ENCODE peak calls at places on chromosomes 7 and 10, in four cellular contexts. F is neural crest cell, Q is DMS 273 treated with DMSO at 0.1 percent for 48 hours, X is RWPE2. H is an unnamed sample.

GRCh38 chr7:19754521-19755116 is 18.8 kb downstream of the TMEM196 start:
- DNase-seq in F (peak; percentile 5), Q (peak; percentile 15), X (no peak), H (peak; percentile 47)

GRCh38 chr10:86535057-86535882 is 13.7 kb upstream of the WAPL start:
- DNase-seq in F (peak; percentile 25), Q (no peak), X (no peak), H (no peak)

GRCh38 chr7:2154831-2155230 is 77.9 kb downstream of the MAD1L1 start:
- DNase-seq in F (no peak), Q (no peak), X (peak; percentile 43), H (no peak)

GRCh38 chr10:13827418-13827817 is 240.7 kb downstream of the PRPF18 start:
- DNase-seq in F (no peak), Q (no peak), X (no peak), H (no peak)

GRCh38 chr7:48708635-48709034 is 215.7 kb upstream of the CDC14C start:
- DNase-seq in F (no peak), Q (no peak), X (no peak), H (peak; percentile 4)

GRCh38 chr7:130649004-130649790 is 19.4 kb downstream of the COPG2 start:
- DNase-seq in F (no peak), Q (no peak), X (no peak), H (no peak)

GRCh38 chr10:129756912-129757861 is 206.9 kb downstream of the EBF3 start:
- DNase-seq in F (no peak), Q (no peak), X (no peak), H (no peak)

GRCh38 chr10:14195455-14195854 is 135.3 kb downstream of the FRMD4A start:
- DNase-seq in F (no peak), Q (no peak), X (no peak), H (no peak)

GRCh38 chr10:82813856-82814255 is 938.9 kb downstream of the NRG3 start:
- DNase-seq in F (no peak), Q (no peak), X (no peak), H (no peak)

GRCh38 chr10:68434657-68435056 is 27.6 kb upstream of the RUFY2 start:
- DNase-seq in F (no peak), Q (no peak), X (no peak), H (no peak)

GRCh38 chr7:45358277-45358676 is 200.7 kb downstream of the RAMP3 start:
- DNase-seq in F (no peak), Q (no peak), X (no peak), H (no peak)

GRCh38 chr10:69009360-69009759 is 20.8 kb downstream of the KIFBP start:
- DNase-seq in F (no peak), Q (no peak), X (no peak), H (no peak)

GRCh38 chr10:71220689-71221540 is 8.5 kb downstream of the UNC5B start:
- DNase-seq in F (no peak), Q (no peak), X (peak; percentile 22), H (no peak)

GRCh38 chr10:33506838-33507661 is 172.6 kb upstream of the NRP1 start:
- DNase-seq in F (no peak), Q (no peak), X (no peak), H (no peak)

GRCh38 chr10:127266431-127266830 is 70.0 kb upstream of the INSYN2A start:
- DNase-seq in F (no peak), Q (no peak), X (no peak), H (no peak)

GRCh38 chr7:142760071-142760642 is 10.6 kb upstream of the PRSS2 start:
- DNase-seq in F (no peak), Q (no peak), X (no peak), H (no peak)

GRCh38 chr10:5906651-5907050 is 16.6 kb downstream of the FBH1 start:
- DNase-seq in F (no peak), Q (no peak), X (no peak), H (no peak)

GRCh38 chr10:123274513-123275182 is 120.4 kb downstream of the BUB3 start:
- DNase-seq in F (no peak), Q (no peak), X (no peak), H (no peak)

GRCh38 chr7:70872188-70872587 is 259.8 kb upstream of the GALNT17 start:
- DNase-seq in F (no peak), Q (no peak), X (no peak), H (no peak)

GRCh38 chr10:16776896-16777295 is 40.3 kb downstream of the RSU1 start:
- DNase-seq in F (no peak), Q (no peak), X (no peak), H (no peak)

GRCh38 chr7:101125989-101126650 is 784 bp upstream of the SERPINE1 start:
- DNase-seq in F (no peak), Q (no peak), X (peak; percentile 82), H (no peak)

GRCh38 chr10:778626-779330 is 89.3 kb upstream of the DIP2C start:
- DNase-seq in F (no peak), Q (no peak), X (no peak), H (no peak)

GRCh38 chr7:100396421-100396982 is 23.2 kb downstream of the PILRA start:
- DNase-seq in F (no peak), Q (no peak), X (no peak), H (no peak)

GRCh38 chr10:100897976-100898375 is 14.8 kb upstream of the SLF2 start:
- DNase-seq in F (no peak), Q (no peak), X (no peak), H (no peak)

GRCh38 chr7:4472739-4473138 is 209.4 kb upstream of the FOXK1 start:
- DNase-seq in F (peak; percentile 4), Q (no peak), X (no peak), H (no peak)

GRCh38 chr7:157318015-157318706 is 18.6 kb upstream of the DNAJB6 start:
- DNase-seq in F (no peak), Q (no peak), X (no peak), H (no peak)

GRCh38 chr10:92574545-92575377 is 868 bp upstream of the IDE start:
- DNase-seq in F (no peak), Q (peak; percentile 11), X (no peak), H (peak; percentile 8)

GRCh38 chr7:100584677-100585510 is 1.0 kb downstream of the LRCH4 start:
- DNase-seq in F (no peak), Q (no peak), X (no peak), H (no peak)

GRCh38 chr10:70779088-70779487 is 6.1 kb downstream of the TBATA start:
- DNase-seq in F (no peak), Q (no peak), X (no peak), H (no peak)

GRCh38 chr7:123615344-123615743 is 13.7 kb downstream of the ASB15 start:
- DNase-seq in F (no peak), Q (no peak), X (no peak), H (no peak)

GRCh38 chr7:93551063-93551895 is 23.2 kb downstream of the CALCR start:
- DNase-seq in F (no peak), Q (no peak), X (no peak), H (no peak)

GRCh38 chr10:23917251-23917908 is 291.6 kb upstream of the KIAA1217 start:
- DNase-seq in F (no peak), Q (peak; percentile 46), X (no peak), H (no peak)

GRCh38 chr7:2071133-2071832 is 161.5 kb downstream of the MAD1L1 start:
- DNase-seq in F (no peak), Q (no peak), X (no peak), H (no peak)

H was measured in NCI-H446 treated with DMSO at 0.1 percent for 48 hours.